ENCODE peak calls at places on chromosomes 7 and 10, in eight cellular contexts. Y is suprapubic skin, N is HCT116, S is breast epithelium, L is Panc1, Z is spleen, P is GM12878, V is transverse colon. I is an unnamed sample. For H3K4me1, the result is how much of the 10 kb centered on the place peaks cover.

GRCh38 chr7:140674899-140675701 is 2.4 kb downstream of the ADCK2 start:
- DNase-seq in Z (peak), P (no peak), L (no peak), Y (peak), S (no peak), N (peak), V (peak), I (peak)

GRCh38 chr10:102202386-102202785 is 23.7 kb upstream of the ELOVL3 start:
- DNase-seq in V (no peak), Y (no peak), Z (no peak), S (no peak), P (no peak), N (no peak), L (no peak), I (no peak)

GRCh38 chr7:41938371-41938770 is 235.5 kb upstream of the INHBA start:
- DNase-seq in N (no peak), S (no peak), L (no peak), Y (no peak), V (no peak), Z (no peak), P (no peak), I (no peak)

GRCh38 chr10:80161321-80162084 is 29.0 kb downstream of the PLAC9 start:
- DNase-seq in S (no peak), P (no peak), Y (no peak), N (no peak), Z (no peak), V (no peak), L (no peak), I (no peak)

GRCh38 chr7:82443801-82444219 is 233 bp upstream of the CACNA2D1 start:
- DNase-seq in Z (peak), N (no peak), L (no peak), S (peak), Y (peak), V (peak), P (no peak), I (peak)

GRCh38 chr10:126204320-126204719 is 184.0 kb downstream of the ADAM12 start:
- DNase-seq in L (no peak), Z (no peak), V (no peak), P (no peak), S (no peak), N (no peak), Y (no peak), I (no peak)

GRCh38 chr10:3897156-3897555 is 112.1 kb upstream of the KLF6 start:
- DNase-seq in N (no peak), S (no peak), Y (no peak), P (no peak), Z (no peak), L (no peak), V (no peak), I (no peak)

GRCh38 chr10:79090134-79090803 is 21.5 kb downstream of the ZMIZ1 start:
- DNase-seq in N (no peak), S (no peak), Z (no peak), Y (no peak), L (no peak), V (no peak), P (no peak), I (no peak)

GRCh38 chr10:100175873-100176272 is 10.0 kb downstream of the ERLIN1 start:
- DNase-seq in N (no peak), V (no peak), L (no peak), Z (no peak), S (no peak), P (no peak), Y (no peak), I (no peak)

GRCh38 chr10:71713135-71714040 is 6.2 kb downstream of the C10orf105 start:
- DNase-seq in L (no peak), V (peak), N (no peak), Z (peak), S (peak), Y (peak), P (no peak), I (peak)

GRCh38 chr7:85475476-85475875 is 288.6 kb upstream of the SEMA3D start:
- DNase-seq in P (no peak), L (no peak), Z (no peak), Y (no peak), N (no peak), S (no peak), V (no peak), I (no peak)

GRCh38 chr10:102678842-102679289 is 34.6 kb downstream of the TRIM8 start:
- DNase-seq in L (peak), Y (peak), Z (peak), N (no peak), P (no peak), S (no peak), V (peak), I (peak)

GRCh38 chr10:116211682-116212081 is 61.3 kb downstream of the GFRA1 start:
- DNase-seq in P (no peak), Z (no peak), S (no peak), N (no peak), Y (no peak), L (no peak), V (no peak), I (no peak)

GRCh38 chr7:32093415-32094408 is 23.5 kb upstream of the PDE1C start:
- DNase-seq in S (peak), Y (no peak), L (no peak), P (no peak), N (no peak), Z (no peak), V (no peak), I (no peak)

GRCh38 chr10:102246261-102246660 is 929 bp downstream of the GBF1 start:
- DNase-seq in V (no peak), S (no peak), L (no peak), P (no peak), Y (no peak), N (no peak), Z (no peak), I (no peak)

GRCh38 chr7:23715099-23715498 is 5.1 kb downstream of the STK31 start:
- DNase-seq in N (no peak), Z (no peak), S (no peak), L (no peak), V (no peak), P (no peak), Y (no peak), I (no peak)

GRCh38 chr7:21971780-21972396 is 26.2 kb upstream of the CDCA7L start:
- DNase-seq in V (no peak), S (no peak), L (no peak), P (no peak), N (peak), Z (no peak), Y (no peak), I (no peak)

GRCh38 chr10:18594574-18595156 is 56.7 kb downstream of the NSUN6 start:
- DNase-seq in L (no peak), Y (no peak), S (no peak), Z (no peak), V (peak), N (no peak), P (no peak), I (no peak)

GRCh38 chr7:144738708-144739314 is 97.0 kb downstream of the TPK1 start:
- DNase-seq in S (no peak), Y (no peak), P (no peak), N (peak), L (peak), Z (no peak), V (no peak), I (no peak)

GRCh38 chr7:11819947-11820346 is 12.1 kb downstream of the THSD7A start:
- DNase-seq in N (no peak), S (no peak), Y (no peak), V (no peak), P (no peak), Z (no peak), L (no peak), I (no peak)

GRCh38 chr7:137109966-137110930 is 233.3 kb downstream of the PTN start:
- DNase-seq in S (no peak), V (no peak), P (no peak), Y (no peak), Z (no peak), N (no peak), L (no peak), I (no peak)

GRCh38 chr10:50421026-50421719 is 169.9 kb upstream of the ASAH2 start:
- DNase-seq in L (peak), V (peak), P (peak), Y (no peak), Z (no peak), S (no peak), N (no peak), I (no peak)

GRCh38 chr10:93495654-93496321 is 624 bp upstream of the CEP55 start:
- DNase-seq in L (no peak), S (no peak), Z (peak), P (no peak), V (peak), Y (peak), N (no peak), I (no peak)

GRCh38 chr10:113463777-113464176 is 89.1 kb upstream of the HABP2 start:
- DNase-seq in V (no peak), Z (no peak), P (no peak), Y (no peak), S (no peak), L (no peak), N (no peak), I (no peak)

GRCh38 chr10:85317827-85318226 is 989.4 kb downstream of the CCSER2 start:
- DNase-seq in Z (no peak), S (no peak), Y (no peak), N (no peak), V (no peak), P (no peak), L (no peak), I (no peak)

DNA sequence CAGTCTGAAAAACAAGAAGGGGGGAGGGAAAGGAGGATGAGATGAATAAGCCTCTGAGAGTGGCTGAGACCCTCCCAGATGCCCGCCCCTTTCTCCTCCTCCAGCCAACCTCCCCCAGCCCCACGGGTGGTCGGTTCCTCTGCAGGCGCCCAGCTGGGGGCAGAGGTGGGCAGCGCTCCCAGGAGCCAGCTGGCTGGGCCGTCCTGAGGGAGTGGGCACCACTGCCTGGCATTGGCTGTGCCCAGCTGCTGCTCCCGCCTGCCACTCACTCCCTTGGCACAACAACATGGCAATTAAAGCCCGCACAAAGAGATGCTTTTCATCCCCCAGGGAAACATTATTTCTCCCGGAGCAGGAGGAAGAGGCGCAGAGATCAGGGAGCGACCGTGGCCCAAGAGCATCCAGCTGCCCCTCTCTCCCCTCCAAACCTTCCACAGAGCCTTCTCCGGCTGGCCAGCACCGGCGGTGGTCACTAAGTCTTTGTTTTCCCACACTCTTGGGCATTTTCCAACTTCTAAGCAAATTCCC is 107.2 kb downstream of the SPDYE5 start:
- DNase-seq in N (no peak), Y (no peak), V (no peak), S (no peak), L (no peak), P (no peak), Z (no peak), I (peak)
- H3K4me3 ChIP-seq in N (no peak), Y (no peak), V (no peak), S (peak), L (no peak), P (no peak), Z (no peak), I (no peak)

DNA sequence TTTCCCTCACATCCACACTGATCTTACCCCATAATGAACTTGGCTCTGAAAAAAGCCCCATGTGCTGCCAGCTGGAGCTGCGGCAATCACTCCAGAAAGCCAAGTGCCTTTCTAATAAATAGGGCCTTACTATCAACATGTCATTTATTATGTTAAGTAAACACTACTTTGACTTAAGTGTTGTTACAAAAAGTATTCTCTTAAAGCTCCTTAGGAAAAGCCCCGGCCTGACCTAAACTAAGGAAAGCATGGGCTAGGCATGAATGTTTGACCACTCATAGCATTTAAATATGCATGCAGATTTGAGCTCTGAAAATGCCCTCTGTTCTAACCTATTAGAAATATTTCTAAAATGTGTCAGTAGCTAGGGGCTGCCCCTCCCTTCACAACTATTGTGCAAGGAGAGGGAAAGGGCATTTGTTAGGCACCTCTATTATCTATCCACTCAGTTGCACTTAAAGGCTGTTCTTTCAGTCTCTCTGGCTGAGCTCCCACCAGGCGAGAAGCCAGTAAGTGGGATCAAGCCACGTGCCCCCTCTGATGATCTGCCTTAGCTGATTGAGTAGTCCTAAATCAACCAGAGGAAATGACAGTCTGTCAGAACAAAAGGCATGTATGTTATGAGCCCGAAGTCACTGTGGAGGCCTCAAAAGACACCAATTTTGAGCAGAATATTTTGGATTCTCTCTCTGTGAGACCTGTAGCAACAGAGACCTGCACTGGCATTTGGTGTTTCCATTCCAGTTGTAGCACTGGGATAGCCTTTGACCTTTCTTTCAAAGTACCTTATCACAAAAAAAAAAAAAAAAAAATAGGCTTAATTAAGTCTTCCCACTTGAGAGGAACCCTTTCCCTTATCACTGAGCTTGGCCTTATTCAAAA is 77.1 kb downstream of the ITGB8 start:
- DNase-seq in Y (peak), Z (no peak), P (no peak), V (no peak), S (no peak), L (no peak), N (no peak), I (peak)
- TF ChIP-seq POLR2AphosphoS5 in Y (no peak), Z (no peak), P (no peak), V (peak), S (no peak), L (no peak), N (no peak), I (no peak)

GRCh38 chr7:51270965-51271364 is 45.6 kb downstream of the COBL start:
- DNase-seq in P (no peak), S (no peak), Y (no peak), V (no peak), Z (no peak), L (no peak), N (no peak), I (no peak)

GRCh38 chr7:51269321-51269720 is 47.3 kb downstream of the COBL start:
- DNase-seq in S (no peak), Y (no peak), Z (no peak), P (no peak), N (no peak), L (no peak), V (no peak), I (no peak)

GRCh38 chr7:51269911-51270310 is 46.7 kb downstream of the COBL start:
- DNase-seq in N (no peak), Y (no peak), P (no peak), Z (no peak), L (no peak), S (no peak), V (no peak), I (no peak)

GRCh38 chr7:51267169-51267568 is 49.4 kb downstream of the COBL start:
- DNase-seq in V (no peak), Z (no peak), L (no peak), S (no peak), N (no peak), Y (no peak), P (no peak), I (no peak)

DNA sequence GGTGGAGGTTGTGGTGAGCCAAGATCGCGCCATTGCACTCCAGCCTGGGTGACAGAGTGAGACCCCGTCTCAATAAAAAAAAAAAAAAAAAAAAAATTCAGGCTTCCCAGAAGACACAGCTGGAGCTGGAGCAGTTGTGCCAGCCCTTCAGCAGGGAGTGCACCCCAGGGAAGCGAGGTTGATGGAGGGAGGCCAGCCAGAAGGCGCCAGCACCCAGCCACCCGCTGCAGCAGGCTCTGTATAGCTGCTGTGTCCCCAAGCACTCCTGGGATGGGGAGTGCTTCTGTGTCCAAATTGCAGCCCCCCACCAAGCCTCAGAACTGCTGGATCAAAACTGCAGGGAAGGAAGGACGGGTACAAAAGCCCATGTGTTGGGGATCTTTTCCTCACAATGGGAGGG is 47.8 kb downstream of the COBL start:
- DNase-seq in Z (no peak), V (no peak), S (no peak), N (no peak), L (no peak), Y (no peak), P (no peak), I (no peak)
- H3K4me1 ChIP-seq in Z (under half), V (under half), S (under half), N (under half), L (under half), Y (under half), P (under half), I (under half)

DNA sequence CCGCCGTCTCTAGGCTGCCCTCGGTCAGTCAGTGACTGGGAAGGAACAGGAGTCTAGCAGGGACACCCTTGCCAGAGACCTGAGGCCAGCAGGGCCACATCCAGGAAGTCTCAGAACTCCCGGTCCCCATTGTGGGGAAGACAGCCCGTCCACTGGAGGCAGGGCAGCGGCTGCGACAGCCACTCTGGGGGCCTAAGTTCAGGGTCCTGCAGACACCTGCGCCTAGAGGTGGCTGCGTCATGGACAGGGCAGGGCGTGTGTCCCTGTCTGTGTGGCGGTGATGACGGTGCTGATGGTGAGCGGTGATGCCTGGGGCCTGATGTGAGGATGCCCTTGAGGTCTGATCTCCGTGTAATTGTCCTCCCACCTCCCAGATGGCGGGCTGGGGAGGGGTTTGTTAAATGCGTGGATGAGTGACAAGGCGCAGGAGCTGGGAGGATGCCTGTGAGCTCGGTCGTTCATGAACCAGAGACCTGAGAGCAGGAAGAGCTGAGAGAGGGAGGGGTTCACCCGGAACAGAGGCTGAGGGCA is 537.9 kb upstream of the FOXK1 start:
- DNase-seq in S (no peak), V (no peak), L (no peak), Z (peak), Y (no peak), P (no peak), N (no peak), I (no peak)
- H3K4me3 ChIP-seq in S (peak), V (no peak), L (no peak), Z (no peak), Y (peak), P (no peak), N (no peak), I (no peak)

DNA sequence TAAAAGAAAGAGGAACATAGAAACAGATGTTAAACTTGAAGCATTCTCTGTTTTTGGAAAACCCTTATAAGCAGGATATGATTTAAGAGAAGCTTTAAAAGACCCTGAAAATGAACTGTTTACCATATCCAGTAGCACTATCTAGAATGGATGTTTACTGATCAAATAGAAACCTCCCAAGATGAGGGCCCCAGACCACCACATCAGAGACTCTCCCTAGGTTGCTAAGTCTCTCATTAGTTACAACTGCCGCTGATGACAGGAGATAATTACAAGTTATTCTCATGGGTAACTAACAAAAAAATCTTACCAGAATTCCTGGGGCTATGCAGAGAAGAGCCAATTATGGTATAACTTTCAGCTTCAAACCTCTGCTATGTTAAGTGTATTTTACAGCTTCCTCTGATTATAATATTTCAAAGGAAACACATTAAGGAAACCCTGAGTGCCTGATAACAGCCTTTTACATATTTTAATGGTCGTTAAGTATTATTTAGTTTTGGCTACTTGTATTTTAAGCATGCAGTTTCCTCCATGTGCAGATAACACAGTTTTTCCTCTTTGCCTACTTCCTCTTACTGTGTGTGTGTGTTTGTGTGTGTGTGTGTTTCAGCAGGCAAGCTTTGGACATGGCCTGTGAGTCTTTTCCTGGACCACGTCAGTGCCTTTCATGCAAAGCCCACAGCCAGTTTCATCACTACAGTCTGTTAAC is 17.8 kb downstream of the JCAD start:
- DNase-seq in V (no peak), S (no peak), P (no peak), Z (no peak), L (no peak), Y (no peak), N (no peak), I (no peak)
- TF ChIP-seq POLR2AphosphoS5 in V (no peak), S (no peak), P (no peak), Z (no peak), L (no peak), Y (no peak), N (no peak), I (no peak)

GRCh38 chr7:78115876-78116275 is 317.3 kb downstream of the PHTF2 start:
- DNase-seq in Z (no peak), L (no peak), V (no peak), S (no peak), N (no peak), Y (no peak), P (no peak), I (no peak)
- H3K4me1 ChIP-seq in Z (under half), L (under half), V (under half), S (under half), N (under half), Y (under half), P (under half), I (under half)

GRCh38 chr7:99143522-99143852 is 421 bp downstream of the SMURF1 start:
- DNase-seq in L (no peak), Y (no peak), Z (no peak), S (no peak), N (no peak), V (no peak), P (no peak), I (no peak)
- H3K4me3 ChIP-seq in L (peak), Y (peak), Z (peak), S (peak), N (peak), V (peak), P (peak), I (peak)

I was measured in sigmoid colon.